ENCODE peak calls at places on chromosomes 5 and 9, in four cellular contexts. One of them, this sample, is unnamed.

GRCh38 chr5:50694027-50694590 is 27.7 kb downstream of the PARP8 start:
- DNase-seq in NT2/D1: no peak
- DNase-seq in H1: no peak
- DNase-seq in HCT116: no peak
- DNase-seq in this sample: no peak

GRCh38 chr9:4262735-4263141 is 37.1 kb downstream of the GLIS3 start:
- DNase-seq in NT2/D1: peak
- DNase-seq in H1: no peak
- DNase-seq in HCT116: peak
- DNase-seq in this sample: no peak

GRCh38 chr9:29514336-29514735 is 1941.1 kb upstream of the C9orf72 start:
- DNase-seq in NT2/D1: peak
- DNase-seq in H1: no peak
- DNase-seq in HCT116: no peak
- DNase-seq in this sample: no peak

GRCh38 chr5:32600057-32600622 is 14.8 kb downstream of the SUB1 start:
- DNase-seq in NT2/D1: no peak
- DNase-seq in H1: no peak
- DNase-seq in HCT116: no peak
- DNase-seq in this sample: no peak

GRCh38 chr5:3827624-3828023 is 232.0 kb downstream of the IRX1 start:
- DNase-seq in NT2/D1: no peak
- DNase-seq in H1: no peak
- DNase-seq in HCT116: no peak
- DNase-seq in this sample: no peak

GRCh38 chr5:124806026-124806856 is 59.8 kb upstream of the ZNF608 start:
- DNase-seq in NT2/D1: peak
- DNase-seq in H1: peak
- DNase-seq in HCT116: no peak
- DNase-seq in this sample: no peak

GRCh38 chr9:95090871-95091573 is 226.5 kb downstream of the FANCC start:
- DNase-seq in NT2/D1: no peak
- DNase-seq in H1: no peak
- DNase-seq in HCT116: no peak
- DNase-seq in this sample: no peak

GRCh38 chr9:94847486-94847885 is 121.0 kb downstream of the AOPEP start:
- DNase-seq in NT2/D1: no peak
- DNase-seq in H1: no peak
- DNase-seq in HCT116: no peak
- DNase-seq in this sample: no peak

GRCh38 chr5:154860123-154860522 is 1.7 kb downstream of the CNOT8 start:
- DNase-seq in NT2/D1: no peak
- DNase-seq in H1: no peak
- DNase-seq in HCT116: no peak
- DNase-seq in this sample: no peak

GRCh38 chr5:142816577-142816976 is 46.4 kb downstream of the ARHGAP26 start:
- DNase-seq in NT2/D1: no peak
- DNase-seq in H1: no peak
- DNase-seq in HCT116: no peak
- DNase-seq in this sample: no peak

GRCh38 chr5:17316973-17317459 is 99.6 kb downstream of the BASP1 start:
- DNase-seq in NT2/D1: no peak
- DNase-seq in H1: no peak
- DNase-seq in HCT116: no peak
- DNase-seq in this sample: peak
- TF ChIP-seq YY1 in NT2/D1: no peak
- TF ChIP-seq YY1 in H1: no peak
- TF ChIP-seq YY1 in HCT116: no peak
- TF ChIP-seq YY1 in this sample: peak

DNA sequence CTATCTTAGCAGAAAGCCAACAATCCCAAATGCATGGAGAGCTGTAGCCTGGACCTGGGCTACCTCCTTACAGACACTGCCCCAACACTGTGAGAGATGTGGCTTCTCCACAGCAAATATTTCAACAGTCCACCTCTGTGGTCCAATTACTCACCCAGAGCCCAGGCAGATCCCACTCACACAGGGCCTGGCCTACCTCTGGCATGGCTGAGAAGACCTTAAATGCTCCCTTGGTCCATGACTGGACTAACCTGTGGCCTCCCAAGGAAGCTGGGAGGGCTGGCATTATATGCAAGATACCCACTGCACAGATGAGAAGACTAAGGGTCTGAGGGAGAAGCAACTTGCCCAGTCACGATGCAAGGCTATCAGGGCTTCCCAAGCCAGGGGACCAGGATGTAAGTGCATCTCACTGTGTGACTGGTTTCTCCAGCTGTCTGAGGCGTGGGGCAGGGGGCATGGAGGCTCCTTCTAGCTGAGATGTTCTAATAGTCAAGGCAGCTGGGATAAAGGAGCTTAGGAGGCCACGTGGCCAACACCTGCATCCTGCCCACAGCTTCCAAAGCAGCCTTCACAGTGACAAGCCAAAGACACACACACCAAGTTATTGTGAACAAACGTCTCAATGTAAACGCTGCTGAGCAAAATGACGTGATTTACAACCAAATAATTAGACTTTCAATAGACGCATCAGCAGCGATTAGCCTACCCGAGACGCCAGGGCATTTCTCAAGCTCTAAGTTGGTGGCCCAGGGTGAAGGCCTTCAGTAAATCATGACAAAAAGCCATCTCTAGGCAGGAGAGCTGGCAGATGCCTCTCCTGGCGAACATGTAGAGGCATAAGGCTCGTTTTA is 23.0 kb upstream of the SLC25A51 start:
- DNase-seq in NT2/D1: no peak
- DNase-seq in H1: no peak
- DNase-seq in HCT116: no peak
- DNase-seq in this sample: no peak
- TF ChIP-seq YY1 in NT2/D1: no peak
- TF ChIP-seq YY1 in H1: no peak
- TF ChIP-seq YY1 in HCT116: no peak
- TF ChIP-seq YY1 in this sample: no peak

GRCh38 chr5:37174928-37175327 is 74.2 kb downstream of the CPLANE1 start:
- DNase-seq in NT2/D1: no peak
- DNase-seq in H1: no peak
- DNase-seq in HCT116: no peak
- DNase-seq in this sample: no peak
- TF ChIP-seq YY1 in NT2/D1: no peak
- TF ChIP-seq YY1 in H1: no peak
- TF ChIP-seq YY1 in HCT116: no peak
- TF ChIP-seq YY1 in this sample: no peak

DNA sequence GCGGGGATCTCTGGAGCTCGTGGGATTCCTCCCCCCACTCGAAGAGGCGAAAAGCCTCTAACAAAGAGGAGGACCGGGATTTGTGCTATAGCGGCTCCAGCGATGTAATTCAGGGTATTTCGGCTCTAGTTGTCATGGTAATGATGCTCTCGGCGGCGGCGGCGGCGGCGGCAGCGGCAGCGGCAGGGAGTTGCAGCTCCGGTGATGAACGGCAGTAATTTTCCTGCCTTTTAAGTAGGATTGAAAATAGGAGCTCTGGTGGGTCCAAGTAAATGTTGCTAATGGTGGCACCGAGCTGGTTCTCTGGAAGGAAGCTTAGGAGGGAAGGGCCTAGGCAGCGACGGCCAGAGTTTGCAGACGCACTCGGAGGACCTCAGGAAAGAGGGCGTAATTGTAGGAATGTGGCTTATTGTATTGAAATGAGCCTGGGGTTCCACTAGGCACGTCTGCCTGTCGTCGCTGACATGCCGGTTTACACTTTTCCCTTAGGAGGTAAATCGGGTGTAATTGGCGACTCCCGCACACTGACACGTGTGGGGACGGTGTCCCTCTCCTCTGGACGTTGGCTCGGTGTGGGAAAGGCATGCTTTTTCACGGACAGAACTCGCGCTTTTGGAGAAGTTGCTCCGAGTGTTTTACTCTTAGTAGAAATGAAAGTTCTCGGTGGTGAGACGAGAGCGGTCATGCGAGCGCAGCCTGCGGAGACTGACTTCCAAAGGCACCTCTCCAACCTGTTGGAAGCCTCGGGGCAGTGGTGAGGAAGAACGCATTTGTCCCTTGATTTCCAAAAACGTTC is 1.1 kb downstream of the NR4A3 start:
- DNase-seq in NT2/D1: no peak
- DNase-seq in H1: no peak
- DNase-seq in HCT116: no peak
- DNase-seq in this sample: no peak
- TF ChIP-seq YY1 in NT2/D1: no peak
- TF ChIP-seq YY1 in H1: no peak
- TF ChIP-seq YY1 in HCT116: no peak
- TF ChIP-seq YY1 in this sample: no peak

GRCh38 chr9:129401623-129402340 is 219.1 kb downstream of the C9orf50 start:
- DNase-seq in NT2/D1: no peak
- DNase-seq in H1: no peak
- DNase-seq in HCT116: no peak
- DNase-seq in this sample: no peak

GRCh38 chr9:129403743-129404620 is 216.9 kb downstream of the C9orf50 start:
- DNase-seq in NT2/D1: no peak
- DNase-seq in H1: no peak
- DNase-seq in HCT116: no peak
- DNase-seq in this sample: no peak

GRCh38 chr9:129402341-129402739 is 218.6 kb downstream of the C9orf50 start:
- DNase-seq in NT2/D1: peak
- DNase-seq in H1: no peak
- DNase-seq in HCT116: no peak
- DNase-seq in this sample: no peak

GRCh38 chr9:129404621-129405020 is 216.3 kb downstream of the C9orf50 start:
- DNase-seq in NT2/D1: no peak
- DNase-seq in H1: no peak
- DNase-seq in HCT116: no peak
- DNase-seq in this sample: no peak

GRCh38 chr9:129402931-129403742 is 217.8 kb downstream of the C9orf50 start:
- DNase-seq in NT2/D1: no peak
- DNase-seq in H1: no peak
- DNase-seq in HCT116: no peak
- DNase-seq in this sample: no peak
- TF ChIP-seq YY1 in NT2/D1: no peak
- TF ChIP-seq YY1 in H1: no peak
- TF ChIP-seq YY1 in HCT116: no peak
- TF ChIP-seq YY1 in this sample: no peak

This sample was measured in GM12878.